ENCODE peak calls at places on chromosomes 2 and 18, in four cellular contexts. One of them, this sample, is unnamed.

GRCh38 chr2:233060500-233061006 is 411 bp downstream of the INPP5D start:
- DNase-seq in occipital lobe: no peak
- DNase-seq in SK-N-DZ: no peak
- DNase-seq in head of caudate nucleus: no peak
- DNase-seq in this sample: no peak

GRCh38 chr2:239858179-239858578 is 167.0 kb downstream of the NDUFA10 start:
- DNase-seq in occipital lobe: no peak
- DNase-seq in SK-N-DZ: no peak
- DNase-seq in head of caudate nucleus: peak
- DNase-seq in this sample: no peak

GRCh38 chr18:8484951-8485350 is 124.3 kb upstream of the RAB12 start:
- DNase-seq in occipital lobe: no peak
- DNase-seq in SK-N-DZ: no peak
- DNase-seq in head of caudate nucleus: no peak
- DNase-seq in this sample: no peak

GRCh38 chr2:162333968-162334367 is 10.0 kb upstream of the GCA start:
- DNase-seq in occipital lobe: no peak
- DNase-seq in SK-N-DZ: peak
- DNase-seq in head of caudate nucleus: peak
- DNase-seq in this sample: peak

GRCh38 chr2:179655627-179656026 is 205.8 kb downstream of the ZNF385B start:
- DNase-seq in occipital lobe: no peak
- DNase-seq in SK-N-DZ: no peak
- DNase-seq in head of caudate nucleus: no peak
- DNase-seq in this sample: no peak

GRCh38 chr18:48521723-48522122 is 17.1 kb upstream of the CTIF start:
- DNase-seq in occipital lobe: no peak
- DNase-seq in SK-N-DZ: no peak
- DNase-seq in head of caudate nucleus: no peak
- DNase-seq in this sample: no peak

GRCh38 chr2:219010162-219010756 is 17.0 kb upstream of the CRYBA2 start:
- DNase-seq in occipital lobe: no peak
- DNase-seq in SK-N-DZ: peak
- DNase-seq in head of caudate nucleus: no peak
- DNase-seq in this sample: peak

GRCh38 chr2:239262484-239263230 is 138.2 kb downstream of the HDAC4 start:
- DNase-seq in occipital lobe: no peak
- DNase-seq in SK-N-DZ: peak
- DNase-seq in head of caudate nucleus: no peak
- DNase-seq in this sample: peak

GRCh38 chr18:57954928-57955327 is 89.1 kb upstream of the NEDD4L start:
- DNase-seq in occipital lobe: no peak
- DNase-seq in SK-N-DZ: no peak
- DNase-seq in head of caudate nucleus: no peak
- DNase-seq in this sample: no peak

GRCh38 chr2:230798769-230799399 is 65.9 kb upstream of the ITM2C start:
- DNase-seq in occipital lobe: no peak
- DNase-seq in SK-N-DZ: peak
- DNase-seq in head of caudate nucleus: no peak
- DNase-seq in this sample: no peak